ENCODE peak calls at places on chromosomes 1 and 21, in five cellular contexts. Z, G, O, B and F are unnamed samples.

GRCh38 chr1:201535778-201536245 is 3.1 kb upstream of the NAV1 start:
- DNase-seq in Z (no peak), O (no peak), B (no peak), G (no peak), F (no peak)

GRCh38 chr1:87305762-87306161 is 22.9 kb upstream of the LMO4 start:
- DNase-seq in G (no peak), Z (no peak), O (no peak), B (no peak), F (no peak)

GRCh38 chr1:869499-870244 is 54.1 kb upstream of the SAMD11 start:
- DNase-seq in Z (peak), B (no peak), G (peak), O (peak), F (peak)

GRCh38 chr1:24526940-24527542 is 24.4 kb downstream of the RCAN3 start:
- DNase-seq in B (no peak), Z (no peak), G (no peak), O (no peak), F (no peak)

GRCh38 chr1:237012789-237013383 is 8.6 kb upstream of the MT1HL1 start:
- DNase-seq in Z (no peak), O (peak), B (no peak), G (peak), F (no peak)

GRCh38 chr1:207981976-207982375 is 71.1 kb upstream of the CD34 start:
- DNase-seq in Z (no peak), B (no peak), G (no peak), O (no peak), F (no peak)

GRCh38 chr21:38955495-38955894 is 149.8 kb downstream of the ETS2 start:
- DNase-seq in G (peak), O (no peak), Z (no peak), B (no peak), F (no peak)

GRCh38 chr1:179146476-179146875 is 64.6 kb downstream of the TOR3A start:
- DNase-seq in G (no peak), B (no peak), Z (no peak), O (no peak), F (no peak)

GRCh38 chr1:196400478-196401453 is 207.5 kb downstream of the KCNT2 start:
- DNase-seq in O (no peak), B (no peak), G (peak), Z (peak), F (no peak)

GRCh38 chr1:55039342-55040082 is at the start of gene PCSK9:
- DNase-seq in B (no peak), Z (no peak), O (peak), G (peak), F (no peak)

GRCh38 chr1:63624911-63625310 is 31.7 kb downstream of the PGM1 start:
- DNase-seq in O (no peak), B (no peak), Z (no peak), G (no peak), F (no peak)
- TF ChIP-seq CTCF in O (peak), B (peak), Z (peak), G (no peak), F (no peak)

DNA sequence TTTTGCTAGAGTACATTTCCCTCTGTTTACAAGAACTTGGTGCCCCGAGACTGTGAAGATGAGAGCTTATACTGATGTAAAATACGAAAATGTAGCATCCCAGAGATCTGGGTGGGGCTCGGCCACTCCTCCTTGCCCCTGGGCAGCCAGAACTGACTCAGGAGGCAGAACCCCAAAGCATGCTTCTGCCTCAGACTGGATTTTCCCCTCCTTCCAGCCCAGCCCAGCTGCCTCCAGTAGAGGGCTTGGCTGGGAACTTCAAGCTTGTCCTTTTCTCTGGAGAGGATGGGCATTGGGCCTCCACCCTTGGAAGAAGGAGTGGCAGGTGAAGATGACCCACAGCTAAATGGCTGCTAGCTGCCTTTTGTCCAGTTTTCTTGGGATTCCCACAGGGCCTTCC is 24.3 kb upstream of the BTG2 start:
- DNase-seq in G (peak), B (no peak), O (peak), Z (no peak), F (no peak)
- TF ChIP-seq CTCF in G (peak), B (peak), O (no peak), Z (no peak), F (no peak)

DNA sequence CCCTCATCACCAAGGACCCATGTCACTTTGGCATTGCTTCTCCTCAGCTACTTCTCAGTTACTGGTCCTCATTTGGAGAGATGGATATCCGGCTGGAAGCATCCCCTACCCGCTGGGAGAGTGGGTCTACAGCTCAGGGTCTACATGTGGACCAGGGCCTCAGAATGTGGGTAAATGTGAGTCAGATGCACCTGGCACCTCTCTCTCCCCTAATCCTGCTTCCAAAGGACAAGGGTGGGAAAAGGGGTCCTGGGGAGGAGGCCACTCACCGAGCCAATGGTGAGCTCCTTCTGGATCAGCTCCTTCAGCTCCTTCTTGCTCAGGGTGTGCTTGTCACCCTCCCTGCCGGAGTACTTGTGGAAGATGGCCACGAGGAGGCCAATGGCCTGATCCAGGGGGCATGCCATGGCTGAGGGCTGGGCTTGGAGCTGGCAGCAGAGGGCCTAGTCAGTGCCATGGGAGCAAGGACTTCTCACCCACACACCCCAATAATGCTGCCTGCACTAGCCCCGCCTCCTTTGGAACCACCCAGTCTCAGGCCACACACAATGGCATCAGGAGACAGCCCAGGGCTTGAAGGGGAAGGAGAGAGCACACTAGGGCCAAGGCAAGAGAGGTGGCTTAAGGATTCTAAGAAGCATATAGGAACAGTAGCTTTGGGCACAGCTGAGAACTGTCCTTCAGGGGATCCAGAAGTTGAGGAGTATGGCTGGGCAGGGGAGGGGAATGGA is 693 bp downstream of the S100A6 start:
- DNase-seq in G (no peak), Z (peak), B (no peak), O (peak), F (no peak)
- TF ChIP-seq CTCF in G (peak), Z (no peak), B (peak), O (no peak), F (no peak)

GRCh38 chr1:232211149-232211548 is 418.8 kb downstream of the SIPA1L2 start:
- DNase-seq in G (no peak), Z (no peak), O (no peak), B (no peak), F (no peak)
- TF ChIP-seq CTCF in G (peak), Z (no peak), O (peak), B (peak), F (no peak)

DNA sequence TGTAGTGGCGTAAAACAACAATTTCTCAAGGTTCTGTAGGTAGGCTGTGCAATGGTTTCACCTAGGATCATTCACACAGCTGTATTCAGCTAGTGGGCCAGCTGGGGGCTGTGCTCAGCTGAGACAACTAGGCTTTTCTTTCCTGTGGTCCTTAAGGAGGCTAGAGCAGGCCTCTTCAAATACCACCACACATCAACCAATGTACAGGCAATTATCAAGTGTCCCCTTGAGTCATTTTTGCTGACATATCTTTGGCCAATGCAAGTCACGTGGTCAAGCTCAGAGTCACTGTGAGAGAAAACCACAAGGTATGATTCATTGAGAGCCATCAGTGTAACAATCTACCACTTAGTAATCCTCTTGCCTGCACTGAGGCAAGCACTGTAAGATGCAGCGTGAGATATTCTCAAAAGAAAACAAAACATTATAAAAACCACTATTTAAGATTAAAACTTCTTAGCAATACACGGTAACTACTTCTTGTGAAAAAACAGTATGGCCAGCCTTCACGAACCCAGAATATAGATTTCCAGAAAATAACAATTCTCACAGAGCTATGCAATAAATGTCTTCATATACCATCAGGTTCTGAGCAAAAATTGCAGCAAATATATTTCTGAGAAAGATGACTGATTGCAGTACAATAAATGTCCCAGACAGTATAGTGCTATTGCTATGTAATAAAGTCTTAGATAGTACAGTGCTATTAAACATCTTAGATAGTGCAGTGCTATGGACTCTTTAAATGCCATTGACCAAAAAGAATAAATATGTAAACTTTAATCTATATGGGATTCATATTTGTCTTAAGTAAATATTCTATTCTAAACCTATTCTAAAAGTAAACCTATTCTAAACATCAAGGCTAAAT is 55.3 kb downstream of the NME7 start:
- DNase-seq in Z (no peak), B (peak), G (peak), O (no peak), F (no peak)
- TF ChIP-seq CTCF in Z (no peak), B (no peak), G (no peak), O (no peak), F (no peak)

GRCh38 chr1:22143065-22143514 is at the start of gene WNT4:
- DNase-seq in G (no peak), Z (no peak), O (peak), B (no peak), F (peak)
- TF ChIP-seq CTCF in G (peak), Z (no peak), O (no peak), B (no peak), F (no peak)

DNA sequence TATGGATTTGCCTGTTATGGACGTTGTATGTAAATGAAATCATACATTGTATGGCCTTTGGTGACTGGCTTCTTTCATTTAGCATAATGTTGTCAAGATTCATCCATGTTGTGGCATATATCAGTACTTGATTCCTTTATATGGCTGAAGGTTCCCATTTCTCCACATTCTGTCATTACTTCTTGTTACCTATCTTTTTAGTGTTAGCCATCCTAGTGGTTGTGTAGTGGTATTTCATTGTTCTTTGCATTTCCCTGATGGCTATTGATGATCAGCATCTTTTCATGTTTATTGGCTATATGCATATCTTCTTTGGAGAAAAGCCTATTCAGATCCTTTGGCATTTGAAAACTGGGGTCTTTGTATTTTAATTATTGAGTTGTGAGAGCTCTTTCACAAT is 39.8 kb upstream of the PODN start:
- DNase-seq in O (no peak), Z (no peak), B (no peak), G (no peak), F (no peak)
- TF ChIP-seq CTCF in O (no peak), Z (no peak), B (no peak), G (no peak), F (no peak)

GRCh38 chr1:119225831-119226230 is 85.4 kb upstream of the WARS2 start:
- DNase-seq in G (no peak), B (no peak), O (no peak), Z (no peak), F (no peak)
- TF ChIP-seq CTCF in G (peak), B (no peak), O (no peak), Z (no peak), F (no peak)

GRCh38 chr1:30760596-30761311 is 3.2 kb upstream of the LAPTM5 start:
- DNase-seq in B (no peak), O (no peak), G (no peak), Z (no peak), F (no peak)
- TF ChIP-seq CTCF in B (no peak), O (no peak), G (no peak), Z (no peak), F (no peak)

DNA sequence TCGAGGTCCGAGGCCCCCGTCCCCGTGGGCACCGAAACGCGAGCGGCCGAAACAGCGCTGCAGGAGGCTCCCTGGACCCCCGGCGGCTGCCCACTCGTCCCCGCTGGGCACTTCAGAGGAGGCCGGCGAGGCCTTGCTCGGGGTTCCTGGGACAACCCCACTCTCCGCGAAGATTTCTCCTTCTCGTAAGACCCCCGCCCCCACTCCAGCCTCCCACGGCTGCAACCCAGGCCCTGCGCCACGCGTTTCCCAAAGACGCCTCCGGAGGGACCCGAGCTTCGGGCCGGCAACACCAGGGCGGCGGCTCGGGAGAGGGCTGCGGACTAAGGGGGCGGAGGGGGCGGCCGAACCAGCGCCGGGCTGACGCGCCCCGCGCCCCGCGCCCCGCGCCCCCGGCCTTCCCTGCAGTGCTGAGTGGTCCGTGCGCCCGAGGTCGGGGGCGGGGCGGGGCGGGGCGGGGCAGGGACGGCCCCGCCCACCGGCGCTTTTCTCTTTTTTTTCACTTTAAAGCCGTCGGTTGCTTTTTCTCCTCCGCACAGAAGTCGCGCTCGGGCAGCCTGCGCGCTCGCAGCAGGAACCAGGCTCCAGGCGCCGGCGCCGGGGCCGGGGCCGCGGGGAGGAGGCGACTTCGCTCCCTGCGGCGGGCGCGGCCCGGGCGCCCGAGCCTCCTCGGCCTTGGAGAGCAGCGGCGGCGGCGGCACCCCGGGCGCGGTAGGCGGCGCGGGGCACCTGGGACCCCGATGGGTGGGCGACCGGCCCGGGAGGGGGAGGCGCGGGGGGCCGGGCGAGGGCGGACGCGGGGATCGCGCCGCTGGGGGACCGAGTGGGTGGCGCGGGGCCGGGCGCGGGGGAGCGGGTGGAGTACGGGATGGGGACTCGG is at the start of gene SPSB1:
- DNase-seq in Z (peak), G (peak), B (no peak), O (peak), F (peak)
- TF ChIP-seq CTCF in Z (peak), G (no peak), B (no peak), O (peak), F (no peak)